ENCODE peak calls at places on chromosomes 5 and 9, in six cellular contexts. Y, U, H, X, I and K are unnamed samples.

GRCh38 chr5:43312076-43312620 is 1.1 kb downstream of the HMGCS1 start:
- DNase-seq in U (no peak), I (no peak), H (no peak), X (no peak), Y (no peak), K (no peak)

GRCh38 chr5:140295414-140295813 is 7.5 kb downstream of the PFDN1 start:
- DNase-seq in U (peak; percentile 98), Y (no peak), I (no peak), H (no peak), X (no peak), K (no peak)

GRCh38 chr9:93960221-93960970 is 5.2 kb upstream of the BARX1 start:
- DNase-seq in I (no peak), X (no peak), U (no peak), Y (no peak), H (no peak), K (no peak)

GRCh38 chr9:137281345-137282116 is 4.0 kb downstream of the TOR4A start:
- DNase-seq in Y (no peak), U (no peak), X (no peak), H (no peak), I (no peak), K (no peak)

GRCh38 chr5:111144352-111144930 is 52.3 kb downstream of the WDR36 start:
- DNase-seq in X (no peak), Y (no peak), H (no peak), I (no peak), U (peak; percentile 37), K (no peak)

GRCh38 chr9:33225319-33226152 is 14.4 kb upstream of the SPINK4 start:
- DNase-seq in I (peak; percentile 60), X (peak; percentile 57), H (peak; percentile 42), U (peak; percentile 80), Y (peak; percentile 64), K (no peak)

GRCh38 chr9:108996653-108997052 is 16.6 kb downstream of the CTNNAL1 start:
- DNase-seq in U (no peak), Y (no peak), I (no peak), H (no peak), X (no peak), K (no peak)

GRCh38 chr5:95842955-95843544 is 20.5 kb upstream of the GLRX start:
- DNase-seq in U (no peak), H (peak; percentile 35), Y (no peak), I (peak; percentile 57), X (no peak), K (peak; percentile 80)

GRCh38 chr5:79878721-79879336 is 112.2 kb downstream of the MTX3 start:
- DNase-seq in H (peak; percentile 29), I (no peak), Y (no peak), X (no peak), U (no peak), K (no peak)

GRCh38 chr9:131954299-131954698 is 125.4 kb downstream of the MED27 start:
- DNase-seq in U (peak; percentile 30), Y (no peak), I (no peak), X (no peak), H (no peak), K (no peak)

GRCh38 chr9:35940474-35941467 is 17.2 kb downstream of the OR2S2 start:
- DNase-seq in U (no peak), H (no peak), I (peak; percentile 62), Y (no peak), X (no peak), K (no peak)

GRCh38 chr5:38854907-38855306 is 9.1 kb downstream of the OSMR start:
- DNase-seq in H (no peak), Y (no peak), X (no peak), U (no peak), I (no peak), K (no peak)

GRCh38 chr9:134421888-134422287 is 95.6 kb downstream of the RXRA start:
- DNase-seq in U (no peak), I (no peak), X (no peak), H (no peak), Y (no peak), K (no peak)

GRCh38 chr5:133953568-133954145 is 14.8 kb downstream of the C5orf15 start:
- DNase-seq in Y (no peak), X (no peak), I (no peak), H (no peak), U (no peak), K (no peak)

GRCh38 chr9:72443855-72444254 is 77.6 kb upstream of the TMC1 start:
- DNase-seq in H (no peak), Y (no peak), I (peak; percentile 14), U (peak; percentile 56), X (no peak), K (no peak)

GRCh38 chr5:96567188-96567587 is 95.0 kb upstream of the CAST start:
- DNase-seq in I (no peak), X (no peak), Y (no peak), H (no peak), U (peak; percentile 43), K (no peak)

GRCh38 chr5:10505517-10506095 is 58.3 kb upstream of the ANKRD33B start:
- DNase-seq in I (no peak), Y (no peak), U (no peak), X (no peak), H (no peak), K (no peak)

GRCh38 chr9:135590486-135591079 is 29.0 kb downstream of the PAEP start:
- DNase-seq in X (no peak), H (no peak), I (no peak), Y (no peak), U (no peak), K (peak; percentile 30)

GRCh38 chr5:143008809-143009521 is 238.8 kb downstream of the ARHGAP26 start:
- DNase-seq in H (peak; percentile 61), U (peak; percentile 100), I (peak; percentile 91), Y (no peak), X (peak; percentile 18), K (no peak)

GRCh38 chr9:80635065-80635464 is 1054.3 kb downstream of the TLE1 start:
- DNase-seq in I (no peak), X (no peak), Y (no peak), U (no peak), H (no peak), K (no peak)

GRCh38 chr9:84258371-84258770 is 82.2 kb downstream of the SLC28A3 start:
- DNase-seq in H (no peak), Y (no peak), U (no peak), I (no peak), X (no peak), K (no peak)

GRCh38 chr5:116388564-116389258 is 185.9 kb downstream of the SEMA6A start:
- DNase-seq in I (no peak), Y (no peak), H (no peak), X (no peak), U (no peak), K (no peak)

GRCh38 chr5:161778796-161779195 is 69.1 kb upstream of the GABRA1 start:
- DNase-seq in Y (no peak), I (no peak), H (no peak), X (no peak), U (no peak), K (no peak)

GRCh38 chr5:170809551-170809950 is 26.0 kb downstream of the GABRP start:
- DNase-seq in X (peak; percentile 51), Y (no peak), I (no peak), H (no peak), U (peak; percentile 61), K (no peak)

GRCh38 chr9:86637515-86637914 is 283.3 kb upstream of the TUT7 start:
- DNase-seq in U (no peak), H (peak; percentile 12), I (no peak), X (no peak), Y (peak; percentile 45), K (peak; percentile 54)

GRCh38 chr9:93096131-93096802 is at the start of gene CARD19:
- DNase-seq in X (no peak), H (no peak), Y (peak; percentile 71), U (peak; percentile 25), I (peak; percentile 53), K (peak; percentile 85)

GRCh38 chr5:156414381-156414780 is 87.4 kb downstream of the SGCD start:
- DNase-seq in X (peak; percentile 79), U (no peak), Y (no peak), H (no peak), I (no peak), K (no peak)